ENCODE peak calls at places on chromosome 19, in four cellular contexts. I, C, W and T are unnamed samples.

GRCh38 chr19:19337120-19337519 is 16.5 kb downstream of the MAU2 start:
- DNase-seq in C (no peak), W (no peak), I (no peak), T (no peak)

GRCh38 chr19:2356036-2356646 is 3.9 kb upstream of the TMPRSS9 start:
- DNase-seq in W (no peak), I (no peak), C (no peak), T (no peak)

GRCh38 chr19:46776927-46777911 is 11.2 kb downstream of the SLC1A5 start:
- DNase-seq in I (no peak), C (peak), W (no peak), T (no peak)

GRCh38 chr19:30630289-30631034 is 258.3 kb downstream of the ZNF536 start:
- DNase-seq in I (no peak), W (no peak), C (no peak), T (no peak)

GRCh38 chr19:2962018-2962670 is 15.2 kb upstream of the TLE6 start:
- DNase-seq in W (peak), I (peak), C (peak), T (peak)

GRCh38 chr19:55253842-55254624 is 4.8 kb downstream of the PPP6R1 start:
- DNase-seq in W (peak), I (peak), C (peak), T (no peak)

GRCh38 chr19:55579766-55580621 is 654 bp downstream of the ZNF579 start:
- DNase-seq in W (no peak), C (peak), I (no peak), T (no peak)

GRCh38 chr19:18730885-18731513 is 47.5 kb downstream of the CRTC1 start:
- DNase-seq in C (peak), W (no peak), I (no peak), T (no peak)

GRCh38 chr19:50649433-50650391 is at the start of gene C19orf81:
- DNase-seq in I (no peak), C (peak), W (no peak), T (no peak)

GRCh38 chr19:20278342-20278741 is 111.3 kb downstream of the ZNF486 start:
- DNase-seq in I (peak), W (no peak), C (peak), T (no peak)

GRCh38 chr19:19743176-19743575 is 10.3 kb upstream of the ZNF14 start:
- DNase-seq in W (no peak), C (no peak), I (no peak), T (no peak)

GRCh38 chr19:28929026-28929425 is 283.9 kb downstream of the UQCRFS1 start:
- DNase-seq in C (no peak), W (no peak), I (no peak), T (no peak)

GRCh38 chr19:5881543-5882299 is 11.4 kb upstream of the FUT5 start:
- DNase-seq in C (no peak), W (no peak), I (no peak), T (no peak)

GRCh38 chr19:54282706-54283105 is 1.8 kb upstream of the LILRB2 start:
- DNase-seq in W (no peak), C (no peak), I (no peak), T (no peak)